ENCODE peak calls at places on chromosomes 6 and 20, in four cellular contexts. N is CD8-positive, alpha-beta T cell; O is tibial artery; L is PC-9. S is an unnamed sample.

GRCh38 chr20:6086868-6087267 is 33.0 kb upstream of the LRRN4 start:
- DNase-seq in N (no peak), L (no peak), O (no peak), S (no peak)

GRCh38 chr6:7469696-7470095 is 71.8 kb upstream of the DSP start:
- DNase-seq in O (no peak), N (no peak), L (no peak), S (no peak)

GRCh38 chr6:137856138-137856898 is 10.7 kb upstream of the TNFAIP3 start:
- DNase-seq in O (no peak), N (no peak), L (no peak), S (no peak)

GRCh38 chr6:1267057-1267732 is 44.7 kb upstream of the FOXQ1 start:
- DNase-seq in O (no peak), L (peak; percentile 91), N (no peak), S (no peak)

GRCh38 chr20:25485872-25486271 is 78.4 kb downstream of the GINS1 start:
- DNase-seq in N (no peak), L (no peak), O (no peak), S (no peak)

GRCh38 chr20:36924167-36925045 is 27.1 kb downstream of the SAMHD1 start:
- DNase-seq in N (no peak), L (no peak), O (peak; percentile 46), S (no peak)

GRCh38 chr20:45959126-45959525 is 12.9 kb downstream of the ZNF335 start:
- DNase-seq in L (peak; percentile 30), N (no peak), O (peak; percentile 66), S (no peak)

GRCh38 chr6:75204222-75204958 is 1.5 kb downstream of the COL12A1 start:
- DNase-seq in O (peak; percentile 92), L (peak; percentile 70), N (no peak), S (peak; percentile 73)

GRCh38 chr6:119052292-119052889 is 26.1 kb downstream of the FAM184A start:
- DNase-seq in O (no peak), L (no peak), N (no peak), S (no peak)

GRCh38 chr20:23928353-23928752 is 48.8 kb upstream of the CST5 start:
- DNase-seq in N (no peak), O (no peak), L (no peak), S (no peak)
- TF ChIP-seq CTCF in N (no peak), O (no peak), L (no peak), S (no peak)

GRCh38 chr20:41245086-41245707 is 72.3 kb downstream of the ZHX3 start:
- DNase-seq in O (no peak), N (no peak), L (no peak), S (no peak)
- TF ChIP-seq CTCF in O (peak; percentile 32), N (no peak), L (no peak), S (peak; percentile 25)

GRCh38 chr20:645318-646106 is 7.5 kb downstream of the SRXN1 start:
- DNase-seq in O (peak; percentile 76), N (peak; percentile 39), L (peak; percentile 57), S (peak; percentile 63)

GRCh38 chr20:646107-646867 is 6.7 kb downstream of the SRXN1 start:
- DNase-seq in N (no peak), L (no peak), O (no peak), S (no peak)

GRCh38 chr20:642398-643174 is 10.4 kb downstream of the SRXN1 start:
- DNase-seq in L (no peak), N (no peak), O (no peak), S (no peak)

GRCh38 chr20:646868-647233 is 6.1 kb downstream of the SRXN1 start:
- DNase-seq in N (no peak), O (no peak), L (no peak), S (no peak)

DNA sequence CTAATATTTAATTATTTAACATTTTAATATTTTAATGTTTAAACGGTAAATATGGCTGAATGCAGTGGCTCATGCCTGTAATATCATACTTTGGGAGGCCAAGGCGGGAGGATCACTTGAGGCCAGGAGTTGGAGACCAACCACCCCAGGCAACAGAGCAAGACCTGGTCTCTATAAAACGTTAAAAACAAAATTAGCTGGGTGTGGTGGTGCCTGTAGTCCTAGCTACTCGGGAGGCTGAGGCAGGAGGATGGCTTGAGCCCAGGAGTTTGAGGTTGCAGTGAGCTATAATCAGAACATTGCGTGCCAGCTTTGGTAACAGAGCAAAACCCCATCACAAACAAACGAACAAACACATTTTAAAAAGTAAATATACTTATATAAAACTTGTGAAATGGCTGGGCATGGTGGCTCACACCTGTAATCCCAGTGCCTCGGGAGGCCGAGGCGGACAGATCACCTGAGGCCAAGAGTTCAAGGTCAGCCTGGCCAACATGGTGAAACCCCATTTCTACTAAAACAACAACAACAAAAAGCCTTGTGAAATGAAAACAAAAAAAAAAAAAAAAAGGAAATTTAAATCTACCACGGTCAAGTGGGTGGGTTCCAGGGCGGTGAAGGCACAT is 8.2 kb downstream of the SRXN1 start:
- DNase-seq in O (no peak), L (no peak), N (no peak), S (no peak)
- TF ChIP-seq CTCF in O (no peak), L (no peak), N (no peak), S (no peak)

GRCh38 chr20:63641146-63641791 is 12.0 kb downstream of the STMN3 start:
- DNase-seq in L (peak; percentile 53), O (peak; percentile 72), N (peak; percentile 37), S (no peak)

GRCh38 chr20:63640086-63640485 is 13.1 kb downstream of the STMN3 start:
- DNase-seq in O (no peak), N (no peak), L (peak; percentile 31), S (no peak)

GRCh38 chr20:63642518-63643247 is 10.5 kb downstream of the STMN3 start:
- DNase-seq in O (no peak), N (no peak), L (peak; percentile 37), S (peak; percentile 65)

GRCh38 chr20:63643499-63643898 is 9.7 kb downstream of the STMN3 start:
- DNase-seq in L (no peak), N (no peak), O (no peak), S (no peak)

GRCh38 chr20:63641792-63642517 is 11.3 kb downstream of the STMN3 start:
- DNase-seq in O (peak; percentile 91), N (peak; percentile 97), L (peak; percentile 90), S (peak; percentile 86)
- TF ChIP-seq CTCF in O (peak; percentile 53), N (peak; percentile 53), L (peak; percentile 65), S (peak; percentile 46)

GRCh38 chr6:8743146-8743745 is 307.9 kb upstream of the SLC35B3 start:
- DNase-seq in O (no peak), L (no peak), N (no peak), S (no peak)
- TF ChIP-seq CTCF in O (no peak), L (no peak), N (no peak), S (no peak)

GRCh38 chr20:378961-379336 is 1.6 kb upstream of the TRIB3 start:
- DNase-seq in O (no peak), N (no peak), L (no peak), S (no peak)

GRCh38 chr20:382291-383115 is 1.9 kb downstream of the TRIB3 start:
- DNase-seq in O (no peak), L (no peak), N (no peak), S (no peak)

GRCh38 chr20:381581-382290 is 1.2 kb downstream of the TRIB3 start:
- DNase-seq in O (peak; percentile 77), L (peak; percentile 65), N (peak; percentile 61), S (peak; percentile 71)

GRCh38 chr20:383889-384288 is 3.3 kb downstream of the TRIB3 start:
- DNase-seq in L (no peak), N (no peak), O (no peak), S (no peak)

DNA sequence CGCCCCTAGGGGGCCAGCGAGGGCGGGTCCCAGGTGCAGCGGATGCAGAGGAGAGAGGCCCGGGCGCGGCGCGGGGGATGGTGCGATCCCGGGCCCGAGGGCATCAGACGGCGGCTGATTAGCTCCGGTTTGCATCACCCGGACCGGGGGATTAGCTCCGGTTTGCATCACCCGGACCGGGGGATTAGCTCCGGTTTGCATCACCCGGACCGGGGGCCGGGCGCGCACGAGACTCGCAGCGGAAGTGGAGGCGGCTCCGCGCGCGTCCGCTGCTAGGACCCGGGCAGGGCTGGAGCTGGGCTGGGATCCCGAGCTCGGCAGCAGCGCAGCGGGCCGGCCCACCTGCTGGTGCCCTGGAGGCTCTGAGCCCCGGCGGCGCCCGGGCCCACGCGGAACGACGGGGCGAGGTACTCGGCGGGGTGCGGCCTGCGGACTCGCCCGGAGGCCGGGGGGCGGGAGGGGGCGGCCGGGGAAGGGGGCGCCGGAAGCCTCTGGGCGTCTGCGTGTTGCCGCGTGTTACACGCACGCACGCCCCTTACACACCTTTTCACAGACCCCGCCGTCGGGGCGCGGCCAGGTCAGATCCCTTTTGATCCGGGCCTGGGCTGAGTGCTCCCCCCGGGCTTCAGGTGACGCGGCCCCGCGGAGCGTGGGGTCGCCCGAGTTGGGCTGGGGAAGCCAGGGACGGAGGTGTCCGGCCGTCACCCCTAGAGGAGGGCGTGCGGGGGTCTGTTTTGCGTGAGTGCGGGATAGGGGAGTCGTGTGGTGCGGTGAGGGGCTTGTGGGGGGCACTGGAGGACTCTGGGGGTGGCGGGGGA is 412 bp downstream of the TRIB3 start:
- DNase-seq in L (no peak), O (no peak), N (peak; percentile 43), S (peak; percentile 62)
- TF ChIP-seq CTCF in L (peak; percentile 46), O (no peak), N (no peak), S (no peak)

GRCh38 chr6:3431994-3432393 is 24.9 kb downstream of the SLC22A23 start:
- DNase-seq in N (no peak), O (no peak), L (no peak), S (no peak)

GRCh38 chr6:3432416-3432815 is 24.4 kb downstream of the SLC22A23 start:
- DNase-seq in L (no peak), O (no peak), N (no peak), S (no peak)

GRCh38 chr6:3428700-3429099 is 28.1 kb downstream of the SLC22A23 start:
- DNase-seq in N (no peak), O (no peak), L (no peak), S (no peak)

GRCh38 chr6:3428247-3428646 is 28.6 kb downstream of the SLC22A23 start:
- DNase-seq in N (no peak), O (no peak), L (no peak), S (no peak)

DNA sequence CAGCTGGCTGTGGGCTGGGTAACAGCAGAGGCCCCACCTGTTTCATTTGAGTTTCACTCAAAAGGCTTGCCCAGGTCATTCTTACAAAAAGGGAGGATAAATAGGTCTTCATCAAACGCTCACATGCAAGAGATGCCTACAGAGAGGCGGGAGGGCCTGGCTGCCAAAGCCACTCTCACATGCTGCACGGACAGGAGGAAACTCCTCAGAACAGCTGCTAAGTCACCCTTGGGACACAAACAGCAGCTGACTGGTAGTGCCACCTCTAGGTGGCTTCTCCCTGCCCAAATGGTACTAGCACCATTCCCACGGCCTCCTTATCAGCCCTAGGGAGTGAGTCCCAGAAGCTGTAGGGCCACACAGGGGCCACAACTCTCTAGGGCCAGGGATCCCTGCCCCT is 23.8 kb downstream of the SLC22A23 start:
- DNase-seq in O (no peak), N (no peak), L (no peak), S (no peak)
- TF ChIP-seq CTCF in O (no peak), N (no peak), L (no peak), S (no peak)

GRCh38 chr6:25788305-25788922 is 33.9 kb downstream of the SLC17A4 start:
- DNase-seq in O (peak; percentile 68), N (peak; percentile 11), L (peak; percentile 41), S (peak; percentile 54)
- TF ChIP-seq CTCF in O (peak; percentile 34), N (peak; percentile 37), L (peak; percentile 66), S (peak; percentile 27)

DNA sequence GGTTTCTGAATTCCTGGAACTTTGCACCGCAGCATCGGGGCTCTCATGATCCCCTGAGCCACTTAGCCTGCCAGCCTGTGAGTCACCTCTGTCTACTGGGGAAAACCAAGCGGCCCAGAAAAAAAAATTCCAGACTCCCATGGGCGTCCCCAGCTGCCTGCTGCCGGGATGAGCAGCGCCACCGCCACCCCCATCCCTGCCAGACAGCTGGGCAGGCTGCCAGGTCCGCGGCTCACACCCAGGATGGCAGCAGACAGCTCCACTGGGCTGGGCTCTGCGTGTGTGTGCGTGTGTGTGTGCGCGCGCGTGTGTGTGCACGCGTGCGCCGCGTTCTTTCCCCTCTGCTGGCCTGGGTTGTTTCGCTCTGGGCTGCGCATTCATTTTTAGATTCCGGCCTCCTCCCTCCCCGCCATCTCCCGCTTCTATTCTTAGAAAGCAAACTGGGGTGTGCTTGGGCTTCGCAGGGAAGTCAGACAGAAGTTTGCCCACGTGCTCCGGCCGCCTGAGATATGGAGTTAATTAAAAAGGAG is 38.9 kb upstream of the PMEPA1 start:
- DNase-seq in N (peak; percentile 20), L (peak; percentile 90), O (peak; percentile 98), S (peak; percentile 84)
- TF ChIP-seq CTCF in N (no peak), L (no peak), O (peak; percentile 23), S (no peak)

S was measured in psoas muscle.